ENCODE peak calls at places on chromosomes 12 and 14, in seven cellular contexts. W is CD8-positive, alpha-beta T cell; K is breast epithelium; G is A549; B is HCT116; V is neural progenitor cell; L is astrocyte. R is an unnamed sample. For H3K4me1, the result is how much of the 10 kb centered on the place peaks cover.

GRCh38 chr14:75877292-75877691 is 104.5 kb downstream of the TGFB3 start:
- DNase-seq in W (no peak), G (no peak), K (no peak), B (no peak), V (no peak), L (peak), R (no peak)

GRCh38 chr12:46266382-46266791 is 2.5 kb downstream of the SLC38A1 start:
- DNase-seq in G (peak), K (no peak), W (peak), L (peak), V (peak), B (no peak), R (peak)

GRCh38 chr12:69044887-69045286 is 111.9 kb upstream of the CPM start:
- DNase-seq in G (no peak), V (no peak), L (no peak), K (no peak), B (no peak), W (no peak), R (no peak)

GRCh38 chr14:57060276-57060956 is 208.3 kb downstream of the EXOC5 start:
- DNase-seq in W (no peak), B (no peak), G (no peak), L (no peak), V (peak), K (no peak), R (peak)

GRCh38 chr12:98955284-98955683 is 310.2 kb downstream of the APAF1 start:
- DNase-seq in K (no peak), V (peak), W (no peak), G (peak), B (peak), L (no peak), R (no peak)

GRCh38 chr12:102958073-102958829 is 777 bp downstream of the ASCL1 start:
- DNase-seq in L (peak), G (peak), K (no peak), W (no peak), V (peak), B (no peak), R (no peak)

GRCh38 chr12:2759733-2760132 is 35.0 kb upstream of the FKBP4 start:
- DNase-seq in W (no peak), L (no peak), G (no peak), B (no peak), V (no peak), K (no peak), R (no peak)

GRCh38 chr12:54258286-54258685 is 21.6 kb downstream of the CBX5 start:
- DNase-seq in K (no peak), B (no peak), L (peak), W (no peak), G (no peak), V (peak), R (no peak)

GRCh38 chr12:32505067-32505466 is 105.7 kb downstream of the FGD4 start:
- DNase-seq in G (no peak), B (no peak), K (no peak), V (no peak), L (no peak), W (no peak), R (no peak)

DNA sequence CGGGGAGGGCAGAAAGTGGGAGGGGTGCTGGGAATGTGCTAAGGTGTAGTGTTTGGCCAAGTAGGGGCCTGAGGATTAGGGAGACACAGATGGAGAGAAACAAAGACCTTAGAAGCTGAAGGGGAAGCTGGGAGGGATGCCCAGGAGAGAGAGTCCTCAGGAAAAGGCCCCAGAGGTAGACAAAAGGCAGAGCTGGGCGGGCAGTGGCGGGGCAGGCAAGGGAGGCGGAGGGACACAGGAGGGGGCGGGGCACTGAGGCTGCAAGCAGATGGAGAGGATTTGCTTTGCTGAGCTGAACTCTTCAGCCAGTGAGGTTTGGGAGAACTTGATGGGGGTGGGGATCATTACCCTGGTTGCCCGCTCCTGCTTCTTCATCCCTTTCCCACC is 2.8 kb downstream of the PTMS start:
- DNase-seq in B (no peak), K (no peak), V (peak), W (no peak), L (peak), G (no peak), R (no peak)
- H3K4me1 ChIP-seq in B (half or more), K (under half), V (half or more), W (under half), L (under half), G (half or more), R (half or more)

GRCh38 chr12:132238487-132239248 is 90.7 kb downstream of the GALNT9 start:
- DNase-seq in L (no peak), W (no peak), G (no peak), V (no peak), B (no peak), K (no peak), R (peak)

GRCh38 chr12:132236930-132237771 is 92.2 kb downstream of the GALNT9 start:
- DNase-seq in V (no peak), B (no peak), L (no peak), W (no peak), K (no peak), G (no peak), R (no peak)

GRCh38 chr12:132239796-132240668 is 89.4 kb downstream of the GALNT9 start:
- DNase-seq in W (no peak), G (no peak), K (no peak), L (no peak), V (no peak), B (no peak), R (no peak)

GRCh38 chr12:132237772-132238486 is 91.5 kb downstream of the GALNT9 start:
- DNase-seq in L (no peak), G (no peak), W (no peak), V (no peak), B (no peak), K (no peak), R (no peak)

GRCh38 chr12:132239392-132239791 is 90.0 kb downstream of the GALNT9 start:
- DNase-seq in G (no peak), V (no peak), K (no peak), W (no peak), L (no peak), B (no peak), R (no peak)
- H3K27ac ChIP-seq in G (no peak), V (no peak), K (no peak), W (no peak), L (no peak), B (no peak), R (no peak)

GRCh38 chr12:89299951-89300350 is 52.4 kb downstream of the DUSP6 start:
- DNase-seq in V (no peak), L (no peak), B (no peak), W (no peak), K (no peak), G (no peak), R (no peak)

GRCh38 chr12:89305373-89305772 is 46.9 kb downstream of the DUSP6 start:
- DNase-seq in G (no peak), W (no peak), V (no peak), B (no peak), K (no peak), L (no peak), R (no peak)

GRCh38 chr12:89299417-89299816 is 52.9 kb downstream of the DUSP6 start:
- DNase-seq in W (no peak), K (no peak), G (no peak), L (no peak), V (no peak), B (no peak), R (no peak)
- H3K4me1 ChIP-seq in W (under half), K (under half), G (under half), L (under half), V (under half), B (under half), R (under half)

DNA sequence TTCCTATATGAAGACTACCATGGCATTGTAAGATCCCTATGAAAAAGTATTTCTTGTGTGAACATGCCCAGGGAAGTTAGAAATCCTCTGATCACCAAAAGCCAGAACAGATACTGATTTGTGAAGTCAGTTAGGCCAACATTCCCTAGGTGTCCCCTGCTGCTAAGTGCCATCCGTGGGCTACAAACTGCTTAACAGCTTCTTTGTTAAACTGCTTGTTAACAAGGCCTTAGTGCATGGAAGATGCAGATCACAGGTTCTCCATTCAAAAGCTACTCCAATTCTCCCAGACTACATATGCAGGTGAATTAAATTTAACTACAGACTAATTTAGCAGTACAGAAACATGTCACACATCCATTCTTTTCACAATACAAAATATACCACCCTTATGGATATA is 108.2 kb downstream of the PRICKLE1 start:
- DNase-seq in G (no peak), B (no peak), W (no peak), V (peak), K (no peak), L (no peak), R (no peak)
- H3K27ac ChIP-seq in G (no peak), B (no peak), W (no peak), V (no peak), K (peak), L (peak), R (no peak)

GRCh38 chr12:12334710-12335040 is 15.4 kb downstream of the MANSC1 start:
- DNase-seq in V (no peak), L (no peak), B (no peak), W (no peak), K (no peak), G (no peak), R (no peak)
- H3K4me1 ChIP-seq in V (under half), L (under half), B (under half), W (under half), K (under half), G (under half), R (under half)

GRCh38 chr12:11710431-11710830 is 61.0 kb downstream of the ETV6 start:
- DNase-seq in L (no peak), W (no peak), K (no peak), B (no peak), V (no peak), G (no peak), R (no peak)

GRCh38 chr12:11710906-11711305 is 61.4 kb downstream of the ETV6 start:
- DNase-seq in K (no peak), V (no peak), G (no peak), W (no peak), B (no peak), L (no peak), R (no peak)

GRCh38 chr12:11712491-11712890 is 63.0 kb downstream of the ETV6 start:
- DNase-seq in G (no peak), W (no peak), K (no peak), L (no peak), B (no peak), V (no peak), R (no peak)

GRCh38 chr12:11713202-11713601 is 63.7 kb downstream of the ETV6 start:
- DNase-seq in K (no peak), G (no peak), W (no peak), B (no peak), L (no peak), V (no peak), R (no peak)

DNA sequence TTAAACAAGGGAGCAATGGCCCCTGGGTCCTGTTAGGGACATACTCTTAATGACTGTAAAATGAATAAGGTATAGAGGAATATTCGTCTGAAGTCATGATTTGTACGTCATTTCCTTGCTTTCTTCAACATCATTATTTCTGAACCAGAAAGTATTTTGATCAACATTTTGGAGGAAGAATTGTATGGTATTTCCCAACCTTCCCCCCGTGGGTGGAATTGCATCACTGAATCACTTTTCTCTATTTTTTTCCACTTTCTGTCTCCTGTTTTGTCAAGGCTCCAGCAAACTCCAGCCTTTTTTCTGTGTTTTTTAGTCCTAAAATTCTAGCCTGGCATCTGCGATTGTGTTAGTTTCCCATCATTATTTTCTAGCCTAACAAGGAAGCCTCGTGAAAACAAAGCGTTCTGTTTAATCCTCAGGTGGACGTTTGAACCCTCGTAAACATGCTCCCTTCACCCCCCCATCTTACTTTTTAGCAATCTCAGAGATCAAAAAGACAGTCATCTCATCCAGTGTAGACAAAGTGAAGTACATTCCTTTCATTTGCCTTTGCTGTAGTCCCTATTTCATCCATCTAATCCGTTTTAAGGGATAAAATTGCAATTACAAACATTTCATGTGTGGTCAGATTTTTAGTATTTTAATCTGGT is 62.3 kb downstream of the ETV6 start:
- DNase-seq in G (no peak), B (no peak), K (no peak), V (no peak), L (peak), W (no peak), R (no peak)
- H3K27ac ChIP-seq in G (no peak), B (no peak), K (peak), V (no peak), L (no peak), W (no peak), R (no peak)

DNA sequence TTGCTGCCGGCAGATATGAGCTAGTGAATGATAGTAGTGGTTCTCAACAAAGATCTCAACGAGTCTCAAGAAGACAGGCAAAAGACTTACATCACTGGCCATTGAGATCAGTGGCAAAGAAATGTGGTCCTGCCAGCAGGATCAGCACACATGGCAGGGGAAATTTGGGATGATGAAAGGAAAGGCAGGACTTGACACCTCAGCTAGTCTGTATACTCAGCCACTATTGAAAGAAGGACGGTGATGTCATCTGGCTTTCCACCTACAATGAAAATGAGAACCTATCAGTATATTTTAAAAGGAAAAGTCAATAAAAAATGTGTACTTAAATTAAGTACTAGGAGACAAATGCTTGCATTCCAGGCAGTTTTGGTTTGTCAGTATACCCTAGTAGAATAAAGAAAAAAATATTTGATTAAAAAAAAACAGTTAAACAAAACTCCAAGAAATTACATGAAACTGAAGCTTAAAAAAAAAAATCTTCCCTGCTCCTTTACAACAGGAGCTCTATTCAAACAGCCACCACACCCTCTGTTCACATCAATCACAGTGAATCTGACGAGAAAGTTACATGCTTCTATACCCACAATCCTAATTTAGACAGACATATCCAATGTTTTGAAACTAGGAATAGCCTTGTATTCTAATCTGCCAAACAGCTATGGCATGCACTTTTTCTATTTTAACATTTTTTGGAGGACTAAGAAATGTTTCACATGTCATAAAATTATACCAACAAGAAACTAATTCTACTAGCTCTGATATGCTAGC is 34.9 kb downstream of the RAD9B start:
- DNase-seq in K (no peak), B (no peak), V (no peak), W (no peak), G (no peak), L (no peak), R (no peak)
- H3K4me1 ChIP-seq in K (under half), B (under half), V (under half), W (under half), G (under half), L (under half), R (under half)

DNA sequence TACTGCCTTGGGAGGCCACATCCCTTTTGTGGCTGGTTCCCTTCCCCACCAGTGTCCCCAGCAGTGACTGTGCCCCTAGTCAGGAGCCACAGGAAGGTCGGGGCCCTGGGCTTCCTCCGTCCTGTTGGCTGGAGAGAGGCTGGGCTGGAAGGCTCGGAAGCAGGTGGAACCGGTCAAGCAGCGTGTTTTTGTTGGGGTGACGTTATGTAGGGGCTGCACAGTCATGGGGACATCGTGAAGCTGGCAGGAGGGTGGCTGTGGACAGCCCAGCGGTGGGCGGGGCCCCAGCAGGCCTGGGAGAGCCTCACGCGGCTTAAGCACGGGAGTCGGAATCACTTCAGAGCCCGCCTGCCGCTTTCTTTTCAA is 10.1 kb downstream of the XRCC3 start:
- DNase-seq in V (no peak), W (no peak), L (no peak), K (no peak), B (no peak), G (no peak), R (no peak)
- H3K27ac ChIP-seq in V (no peak), W (no peak), L (no peak), K (peak), B (no peak), G (no peak), R (no peak)

GRCh38 chr14:73754911-73755360 is 40.8 kb upstream of the PNMA1 start:
- DNase-seq in G (no peak), K (no peak), W (no peak), B (no peak), L (peak), V (no peak), R (no peak)
- H3K4me1 ChIP-seq in G (half or more), K (under half), W (half or more), B (half or more), L (half or more), V (under half), R (half or more)

GRCh38 chr14:55272415-55272786 is 1.2 kb downstream of the FBXO34 start:
- DNase-seq in L (no peak), G (no peak), W (no peak), B (no peak), K (no peak), V (no peak), R (no peak)
- H3K27ac ChIP-seq in L (peak), G (peak), W (peak), B (peak), K (no peak), V (no peak), R (peak)

R was measured in CD4-positive, CD25-positive, alpha-beta regulatory T cell.